ENCODE peak calls at places on chromosomes 12 and 14, in six cellular contexts. One of them, this sample, is unnamed.

GRCh38 chr12:27383429-27384260 is 51.0 kb downstream of the BMAL2 start:
- DNase-seq in Kasumi-1: peak; percentile 81
- DNase-seq in RKO: peak; percentile 86
- DNase-seq in AG09309: peak; percentile 71
- DNase-seq in stimulated activated CD8-positive, alpha-beta memory T cell treated with anti-CD3 and anti-CD28 coated beads, Interleukin-2, amount 100 ng/mL, for 48 hours: peak; percentile 40
- DNase-seq in lower lobe of right lung: peak; percentile 67
- DNase-seq in this sample: no peak

GRCh38 chr12:24848941-24849477 is 99.9 kb downstream of the BCAT1 start:
- DNase-seq in Kasumi-1: no peak
- DNase-seq in RKO: no peak
- DNase-seq in AG09309: no peak
- DNase-seq in stimulated activated CD8-positive, alpha-beta memory T cell treated with anti-CD3 and anti-CD28 coated beads, Interleukin-2, amount 100 ng/mL, for 48 hours: no peak
- DNase-seq in lower lobe of right lung: no peak
- DNase-seq in this sample: no peak

GRCh38 chr12:125330645-125331341 is 265.6 kb downstream of the AACS start:
- DNase-seq in Kasumi-1: peak; percentile 9
- DNase-seq in RKO: peak; percentile 26
- DNase-seq in AG09309: no peak
- DNase-seq in stimulated activated CD8-positive, alpha-beta memory T cell treated with anti-CD3 and anti-CD28 coated beads, Interleukin-2, amount 100 ng/mL, for 48 hours: peak; percentile 45
- DNase-seq in lower lobe of right lung: peak; percentile 58
- DNase-seq in this sample: no peak

GRCh38 chr12:49580572-49581535 is 12.9 kb upstream of the MCRS1 start:
- DNase-seq in Kasumi-1: peak; percentile 67
- DNase-seq in RKO: peak; percentile 61
- DNase-seq in AG09309: peak; percentile 14
- DNase-seq in stimulated activated CD8-positive, alpha-beta memory T cell treated with anti-CD3 and anti-CD28 coated beads, Interleukin-2, amount 100 ng/mL, for 48 hours: peak; percentile 23
- DNase-seq in lower lobe of right lung: peak; percentile 73
- DNase-seq in this sample: peak; percentile 4

GRCh38 chr12:54689034-54689372 is 40.8 kb upstream of the DCD start:
- DNase-seq in Kasumi-1: no peak
- DNase-seq in RKO: no peak
- DNase-seq in AG09309: no peak
- DNase-seq in stimulated activated CD8-positive, alpha-beta memory T cell treated with anti-CD3 and anti-CD28 coated beads, Interleukin-2, amount 100 ng/mL, for 48 hours: no peak
- DNase-seq in lower lobe of right lung: no peak
- DNase-seq in this sample: peak; percentile 87

GRCh38 chr12:121830134-121830533 is 26.3 kb downstream of the SETD1B start:
- DNase-seq in Kasumi-1: no peak
- DNase-seq in RKO: no peak
- DNase-seq in AG09309: no peak
- DNase-seq in stimulated activated CD8-positive, alpha-beta memory T cell treated with anti-CD3 and anti-CD28 coated beads, Interleukin-2, amount 100 ng/mL, for 48 hours: no peak
- DNase-seq in lower lobe of right lung: no peak
- DNase-seq in this sample: no peak

GRCh38 chr12:29983917-29984316 is 200.2 kb upstream of the TMTC1 start:
- DNase-seq in Kasumi-1: no peak
- DNase-seq in RKO: no peak
- DNase-seq in AG09309: no peak
- DNase-seq in stimulated activated CD8-positive, alpha-beta memory T cell treated with anti-CD3 and anti-CD28 coated beads, Interleukin-2, amount 100 ng/mL, for 48 hours: no peak
- DNase-seq in lower lobe of right lung: no peak
- DNase-seq in this sample: no peak

GRCh38 chr14:76958975-76959710 is 69.4 kb downstream of the IRF2BPL start:
- DNase-seq in Kasumi-1: no peak
- DNase-seq in RKO: peak; percentile 100
- DNase-seq in AG09309: no peak
- DNase-seq in stimulated activated CD8-positive, alpha-beta memory T cell treated with anti-CD3 and anti-CD28 coated beads, Interleukin-2, amount 100 ng/mL, for 48 hours: no peak
- DNase-seq in lower lobe of right lung: no peak
- DNase-seq in this sample: no peak

GRCh38 chr14:59337151-59337611 is 128.0 kb downstream of the GPR135 start:
- DNase-seq in Kasumi-1: no peak
- DNase-seq in RKO: no peak
- DNase-seq in AG09309: no peak
- DNase-seq in stimulated activated CD8-positive, alpha-beta memory T cell treated with anti-CD3 and anti-CD28 coated beads, Interleukin-2, amount 100 ng/mL, for 48 hours: no peak
- DNase-seq in lower lobe of right lung: peak; percentile 62
- DNase-seq in this sample: no peak

GRCh38 chr12:62466018-62466595 is 519 bp upstream of the MON2 start:
- DNase-seq in Kasumi-1: peak; percentile 73
- DNase-seq in RKO: peak; percentile 57
- DNase-seq in AG09309: no peak
- DNase-seq in stimulated activated CD8-positive, alpha-beta memory T cell treated with anti-CD3 and anti-CD28 coated beads, Interleukin-2, amount 100 ng/mL, for 48 hours: no peak
- DNase-seq in lower lobe of right lung: no peak
- DNase-seq in this sample: no peak

GRCh38 chr14:29749327-29749726 is 178.3 kb downstream of the PRKD1 start:
- DNase-seq in Kasumi-1: no peak
- DNase-seq in RKO: peak; percentile 6
- DNase-seq in AG09309: no peak
- DNase-seq in stimulated activated CD8-positive, alpha-beta memory T cell treated with anti-CD3 and anti-CD28 coated beads, Interleukin-2, amount 100 ng/mL, for 48 hours: no peak
- DNase-seq in lower lobe of right lung: no peak
- DNase-seq in this sample: no peak

GRCh38 chr12:112847708-112848337 is 56.3 kb downstream of the RPH3A start:
- DNase-seq in Kasumi-1: no peak
- DNase-seq in RKO: no peak
- DNase-seq in AG09309: no peak
- DNase-seq in stimulated activated CD8-positive, alpha-beta memory T cell treated with anti-CD3 and anti-CD28 coated beads, Interleukin-2, amount 100 ng/mL, for 48 hours: no peak
- DNase-seq in lower lobe of right lung: no peak
- DNase-seq in this sample: no peak

GRCh38 chr12:2324375-2324774 is 271.6 kb downstream of the CACNA1C start:
- DNase-seq in Kasumi-1: no peak
- DNase-seq in RKO: no peak
- DNase-seq in AG09309: no peak
- DNase-seq in stimulated activated CD8-positive, alpha-beta memory T cell treated with anti-CD3 and anti-CD28 coated beads, Interleukin-2, amount 100 ng/mL, for 48 hours: no peak
- DNase-seq in lower lobe of right lung: no peak
- DNase-seq in this sample: peak; percentile 49

GRCh38 chr14:100872641-100873071 is 30.9 kb downstream of the RTL1 start:
- DNase-seq in Kasumi-1: no peak
- DNase-seq in RKO: no peak
- DNase-seq in AG09309: no peak
- DNase-seq in stimulated activated CD8-positive, alpha-beta memory T cell treated with anti-CD3 and anti-CD28 coated beads, Interleukin-2, amount 100 ng/mL, for 48 hours: no peak
- DNase-seq in lower lobe of right lung: peak; percentile 36
- DNase-seq in this sample: no peak

GRCh38 chr12:112820796-112821195 is 29.2 kb downstream of the RPH3A start:
- DNase-seq in Kasumi-1: no peak
- DNase-seq in RKO: no peak
- DNase-seq in AG09309: no peak
- DNase-seq in stimulated activated CD8-positive, alpha-beta memory T cell treated with anti-CD3 and anti-CD28 coated beads, Interleukin-2, amount 100 ng/mL, for 48 hours: no peak
- DNase-seq in lower lobe of right lung: no peak
- DNase-seq in this sample: no peak

GRCh38 chr12:65300679-65301349 is 22.3 kb downstream of the MSRB3 start:
- DNase-seq in Kasumi-1: peak; percentile 40
- DNase-seq in RKO: peak; percentile 78
- DNase-seq in AG09309: no peak
- DNase-seq in stimulated activated CD8-positive, alpha-beta memory T cell treated with anti-CD3 and anti-CD28 coated beads, Interleukin-2, amount 100 ng/mL, for 48 hours: no peak
- DNase-seq in lower lobe of right lung: no peak
- DNase-seq in this sample: no peak

GRCh38 chr12:18275974-18276373 is 14.7 kb downstream of the PIK3C2G start:
- DNase-seq in Kasumi-1: no peak
- DNase-seq in RKO: no peak
- DNase-seq in AG09309: no peak
- DNase-seq in stimulated activated CD8-positive, alpha-beta memory T cell treated with anti-CD3 and anti-CD28 coated beads, Interleukin-2, amount 100 ng/mL, for 48 hours: no peak
- DNase-seq in lower lobe of right lung: no peak
- DNase-seq in this sample: no peak

GRCh38 chr12:49389092-49389703 is 21.9 kb downstream of the SPATS2 start:
- DNase-seq in Kasumi-1: no peak
- DNase-seq in RKO: no peak
- DNase-seq in AG09309: no peak
- DNase-seq in stimulated activated CD8-positive, alpha-beta memory T cell treated with anti-CD3 and anti-CD28 coated beads, Interleukin-2, amount 100 ng/mL, for 48 hours: peak; percentile 57
- DNase-seq in lower lobe of right lung: peak; percentile 79
- DNase-seq in this sample: no peak

GRCh38 chr14:73289729-73290128 is 52.4 kb downstream of the PAPLN start:
- DNase-seq in Kasumi-1: no peak
- DNase-seq in RKO: no peak
- DNase-seq in AG09309: no peak
- DNase-seq in stimulated activated CD8-positive, alpha-beta memory T cell treated with anti-CD3 and anti-CD28 coated beads, Interleukin-2, amount 100 ng/mL, for 48 hours: no peak
- DNase-seq in lower lobe of right lung: no peak
- DNase-seq in this sample: no peak

GRCh38 chr12:131378176-131378842 is 332.6 kb upstream of the SFSWAP start:
- DNase-seq in Kasumi-1: no peak
- DNase-seq in RKO: no peak
- DNase-seq in AG09309: no peak
- DNase-seq in stimulated activated CD8-positive, alpha-beta memory T cell treated with anti-CD3 and anti-CD28 coated beads, Interleukin-2, amount 100 ng/mL, for 48 hours: no peak
- DNase-seq in lower lobe of right lung: no peak
- DNase-seq in this sample: no peak

GRCh38 chr14:25090716-25091454 is 40.9 kb upstream of the STXBP6 start:
- DNase-seq in Kasumi-1: no peak
- DNase-seq in RKO: peak; percentile 14
- DNase-seq in AG09309: peak; percentile 25
- DNase-seq in stimulated activated CD8-positive, alpha-beta memory T cell treated with anti-CD3 and anti-CD28 coated beads, Interleukin-2, amount 100 ng/mL, for 48 hours: no peak
- DNase-seq in lower lobe of right lung: no peak
- DNase-seq in this sample: no peak

GRCh38 chr14:74712499-74713394 is at the start of the genes AREL1 and FCF1:
- DNase-seq in Kasumi-1: no peak
- DNase-seq in RKO: peak; percentile 94
- DNase-seq in AG09309: peak; percentile 47
- DNase-seq in stimulated activated CD8-positive, alpha-beta memory T cell treated with anti-CD3 and anti-CD28 coated beads, Interleukin-2, amount 100 ng/mL, for 48 hours: peak; percentile 56
- DNase-seq in lower lobe of right lung: peak; percentile 79
- DNase-seq in this sample: no peak

GRCh38 chr12:107127482-107128185 is 34.3 kb upstream of the CRY1 start:
- DNase-seq in Kasumi-1: no peak
- DNase-seq in RKO: no peak
- DNase-seq in AG09309: no peak
- DNase-seq in stimulated activated CD8-positive, alpha-beta memory T cell treated with anti-CD3 and anti-CD28 coated beads, Interleukin-2, amount 100 ng/mL, for 48 hours: no peak
- DNase-seq in lower lobe of right lung: no peak
- DNase-seq in this sample: no peak

GRCh38 chr14:79044894-79045624 is 874.9 kb downstream of the NRXN3 start:
- DNase-seq in Kasumi-1: no peak
- DNase-seq in RKO: peak; percentile 70
- DNase-seq in AG09309: peak; percentile 52
- DNase-seq in stimulated activated CD8-positive, alpha-beta memory T cell treated with anti-CD3 and anti-CD28 coated beads, Interleukin-2, amount 100 ng/mL, for 48 hours: no peak
- DNase-seq in lower lobe of right lung: no peak
- DNase-seq in this sample: peak; percentile 25

GRCh38 chr12:26630546-26631027 is 202.4 kb downstream of the ITPR2 start:
- DNase-seq in Kasumi-1: no peak
- DNase-seq in RKO: no peak
- DNase-seq in AG09309: peak; percentile 55
- DNase-seq in stimulated activated CD8-positive, alpha-beta memory T cell treated with anti-CD3 and anti-CD28 coated beads, Interleukin-2, amount 100 ng/mL, for 48 hours: no peak
- DNase-seq in lower lobe of right lung: no peak
- DNase-seq in this sample: no peak

GRCh38 chr12:10718279-10718821 is 4.8 kb downstream of the YBX3 start:
- DNase-seq in Kasumi-1: no peak
- DNase-seq in RKO: peak; percentile 56
- DNase-seq in AG09309: peak; percentile 44
- DNase-seq in stimulated activated CD8-positive, alpha-beta memory T cell treated with anti-CD3 and anti-CD28 coated beads, Interleukin-2, amount 100 ng/mL, for 48 hours: no peak
- DNase-seq in lower lobe of right lung: no peak
- DNase-seq in this sample: no peak

GRCh38 chr12:115975411-115975810 is 302.1 kb downstream of the MED13L start:
- DNase-seq in Kasumi-1: no peak
- DNase-seq in RKO: no peak
- DNase-seq in AG09309: no peak
- DNase-seq in stimulated activated CD8-positive, alpha-beta memory T cell treated with anti-CD3 and anti-CD28 coated beads, Interleukin-2, amount 100 ng/mL, for 48 hours: no peak
- DNase-seq in lower lobe of right lung: no peak
- DNase-seq in this sample: no peak

GRCh38 chr12:77578471-77579262 is 252.0 kb upstream of the NAV3 start:
- DNase-seq in Kasumi-1: no peak
- DNase-seq in RKO: no peak
- DNase-seq in AG09309: no peak
- DNase-seq in stimulated activated CD8-positive, alpha-beta memory T cell treated with anti-CD3 and anti-CD28 coated beads, Interleukin-2, amount 100 ng/mL, for 48 hours: no peak
- DNase-seq in lower lobe of right lung: no peak
- DNase-seq in this sample: no peak

GRCh38 chr12:64169999-64170398 is 52.1 kb downstream of the KICS2 start:
- DNase-seq in Kasumi-1: no peak
- DNase-seq in RKO: no peak
- DNase-seq in AG09309: no peak
- DNase-seq in stimulated activated CD8-positive, alpha-beta memory T cell treated with anti-CD3 and anti-CD28 coated beads, Interleukin-2, amount 100 ng/mL, for 48 hours: no peak
- DNase-seq in lower lobe of right lung: no peak
- DNase-seq in this sample: peak; percentile 22

GRCh38 chr12:26177303-26177702 is 18.1 kb upstream of the SSPN start:
- DNase-seq in Kasumi-1: no peak
- DNase-seq in RKO: no peak
- DNase-seq in AG09309: no peak
- DNase-seq in stimulated activated CD8-positive, alpha-beta memory T cell treated with anti-CD3 and anti-CD28 coated beads, Interleukin-2, amount 100 ng/mL, for 48 hours: no peak
- DNase-seq in lower lobe of right lung: no peak
- DNase-seq in this sample: no peak